ENCODE peak calls at places on chromosome 9, in nine cellular contexts. Z is heart right ventricle, Y is tibial artery, P is coronary artery, Q is stomach, F is IMR-90, C is Peyer's patch, R is upper lobe of right lung, T is body of pancreas. E is an unnamed sample.

GRCh38 chr9:29203216-29203930 is 1630.1 kb upstream of the C9orf72 start:
- DNase-seq in T (no peak), Z (no peak), Y (no peak), C (no peak), P (no peak), Q (no peak), R (no peak), F (no peak), E (no peak)

GRCh38 chr9:111300140-111300735 is 29.8 kb downstream of the OR2K2 start:
- DNase-seq in Q (no peak), P (no peak), F (no peak), C (no peak), R (no peak), Z (no peak), T (no peak), Y (no peak), E (no peak)

GRCh38 chr9:94916956-94917355 is 190.5 kb downstream of the AOPEP start:
- DNase-seq in T (no peak), P (peak; percentile 62), F (no peak), Q (no peak), Z (no peak), R (no peak), C (no peak), Y (no peak), E (no peak)

GRCh38 chr9:87255437-87256155 is 242.1 kb upstream of the DAPK1 start:
- DNase-seq in Y (no peak), C (no peak), R (no peak), Q (no peak), F (peak; percentile 10), Z (no peak), T (no peak), P (no peak), E (no peak)

GRCh38 chr9:6677803-6678202 is 32.3 kb upstream of the GLDC start:
- DNase-seq in R (no peak), Q (no peak), Z (no peak), Y (no peak), P (no peak), F (no peak), C (no peak), T (no peak), E (no peak)

GRCh38 chr9:130887494-130888144 is 9.0 kb downstream of the QRFP start:
- DNase-seq in Y (peak; percentile 66), Z (no peak), C (no peak), P (no peak), F (peak; percentile 38), Q (no peak), R (no peak), T (no peak), E (no peak)

GRCh38 chr9:5326893-5327548 is 12.7 kb downstream of the RLN1 start:
- DNase-seq in C (peak; percentile 33), Y (no peak), R (peak; percentile 79), F (peak; percentile 2), Q (peak; percentile 50), Z (no peak), T (peak; percentile 65), P (no peak), E (no peak)

GRCh38 chr9:5587024-5587423 is 41.9 kb upstream of the RIC1 start:
- DNase-seq in T (no peak), C (no peak), F (peak; percentile 95), Y (no peak), R (no peak), Z (no peak), Q (no peak), P (no peak), E (no peak)

GRCh38 chr9:136178061-136178772 is 26.7 kb downstream of the LHX3 start:
- DNase-seq in Q (no peak), Y (no peak), Z (no peak), P (no peak), T (no peak), R (peak; percentile 57), F (no peak), C (no peak), E (no peak)

GRCh38 chr9:107542401-107542800 is 52.8 kb upstream of the KLF4 start:
- DNase-seq in R (no peak), Y (no peak), F (no peak), P (no peak), Q (no peak), Z (no peak), T (no peak), C (no peak), E (no peak)

GRCh38 chr9:107541523-107541922 is 52.0 kb upstream of the KLF4 start:
- DNase-seq in P (no peak), T (no peak), Y (no peak), F (no peak), R (no peak), Q (no peak), Z (no peak), C (no peak), E (no peak)

GRCh38 chr9:107540167-107540566 is 50.6 kb upstream of the KLF4 start:
- DNase-seq in T (no peak), C (no peak), Q (no peak), Y (no peak), R (no peak), P (no peak), Z (no peak), F (no peak), E (no peak)

GRCh38 chr9:107545036-107545435 is 55.5 kb upstream of the KLF4 start:
- DNase-seq in F (no peak), R (no peak), P (no peak), Z (no peak), Y (no peak), Q (no peak), C (no peak), T (no peak), E (no peak)

GRCh38 chr9:107542814-107543213 is 53.2 kb upstream of the KLF4 start:
- DNase-seq in T (no peak), R (no peak), Y (no peak), C (no peak), F (no peak), Z (no peak), Q (no peak), P (no peak), E (no peak)
- H3K27ac ChIP-seq in T (no peak overlapping the region), R (no peak overlapping the region), Y (no peak overlapping the region), C (no peak overlapping the region), F (no peak overlapping the region), Z (no peak overlapping the region), Q (no peak overlapping the region), P (no peak overlapping the region), E (no peak overlapping the region)

GRCh38 chr9:124045830-124046177 is 34.2 kb downstream of the LHX2 start:
- DNase-seq in F (no peak), T (no peak), P (no peak), Y (no peak), Q (no peak), Z (no peak), R (no peak), C (no peak), E (no peak)
- H3K27ac ChIP-seq in F (no peak overlapping the region), T (no peak overlapping the region), P (peak overlapping the region; percentile 57), Y (peak overlapping the region; percentile 35), Q (no peak overlapping the region), Z (no peak overlapping the region), R (peak overlapping the region; percentile 3), C (no peak overlapping the region), E (no peak overlapping the region)

DNA sequence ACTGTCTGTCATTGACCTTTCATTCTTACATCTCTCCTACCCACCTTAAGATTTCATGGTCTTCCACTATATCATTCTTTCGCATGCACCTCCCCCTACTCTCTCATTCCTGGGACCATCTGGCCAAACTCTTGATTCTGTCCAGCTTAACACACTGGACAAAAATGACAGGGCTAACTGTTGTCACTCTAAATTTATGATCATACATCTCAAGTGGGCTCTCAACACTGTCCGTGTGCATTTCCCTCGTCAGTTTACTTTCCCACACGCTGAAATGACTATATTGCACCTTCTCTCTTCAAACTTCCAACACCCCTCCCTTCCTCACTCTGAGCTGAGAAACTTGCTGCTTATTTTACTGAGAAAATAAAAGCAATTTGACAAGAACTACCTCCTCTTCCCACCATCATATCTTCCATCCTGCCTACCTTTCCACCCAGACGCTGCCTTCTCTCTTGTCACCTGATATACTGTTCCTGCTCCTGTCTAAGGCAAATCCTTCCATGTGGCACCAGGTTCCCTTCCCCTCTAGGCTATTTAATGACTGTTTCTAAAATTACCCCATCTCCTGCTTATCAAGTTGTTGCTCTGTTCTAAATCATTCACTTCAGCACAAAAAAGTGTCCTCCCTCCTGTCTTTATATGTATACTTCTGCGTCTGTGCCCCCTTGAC is 8.1 kb upstream of the KLF9 start:
- DNase-seq in F (no peak), Y (peak; percentile 34), R (no peak), Q (no peak), C (no peak), Z (no peak), P (no peak), T (no peak), E (no peak)
- H3K27ac ChIP-seq in F (no peak overlapping the region), Y (peak overlapping the region; percentile 100), R (peak overlapping the region; percentile 100), Q (peak overlapping the region; percentile 100), C (peak overlapping the region; percentile 96), Z (peak overlapping the region; percentile 100), P (peak overlapping the region; percentile 100), T (peak overlapping the region; percentile 100), E (peak overlapping the region; percentile 100)

DNA sequence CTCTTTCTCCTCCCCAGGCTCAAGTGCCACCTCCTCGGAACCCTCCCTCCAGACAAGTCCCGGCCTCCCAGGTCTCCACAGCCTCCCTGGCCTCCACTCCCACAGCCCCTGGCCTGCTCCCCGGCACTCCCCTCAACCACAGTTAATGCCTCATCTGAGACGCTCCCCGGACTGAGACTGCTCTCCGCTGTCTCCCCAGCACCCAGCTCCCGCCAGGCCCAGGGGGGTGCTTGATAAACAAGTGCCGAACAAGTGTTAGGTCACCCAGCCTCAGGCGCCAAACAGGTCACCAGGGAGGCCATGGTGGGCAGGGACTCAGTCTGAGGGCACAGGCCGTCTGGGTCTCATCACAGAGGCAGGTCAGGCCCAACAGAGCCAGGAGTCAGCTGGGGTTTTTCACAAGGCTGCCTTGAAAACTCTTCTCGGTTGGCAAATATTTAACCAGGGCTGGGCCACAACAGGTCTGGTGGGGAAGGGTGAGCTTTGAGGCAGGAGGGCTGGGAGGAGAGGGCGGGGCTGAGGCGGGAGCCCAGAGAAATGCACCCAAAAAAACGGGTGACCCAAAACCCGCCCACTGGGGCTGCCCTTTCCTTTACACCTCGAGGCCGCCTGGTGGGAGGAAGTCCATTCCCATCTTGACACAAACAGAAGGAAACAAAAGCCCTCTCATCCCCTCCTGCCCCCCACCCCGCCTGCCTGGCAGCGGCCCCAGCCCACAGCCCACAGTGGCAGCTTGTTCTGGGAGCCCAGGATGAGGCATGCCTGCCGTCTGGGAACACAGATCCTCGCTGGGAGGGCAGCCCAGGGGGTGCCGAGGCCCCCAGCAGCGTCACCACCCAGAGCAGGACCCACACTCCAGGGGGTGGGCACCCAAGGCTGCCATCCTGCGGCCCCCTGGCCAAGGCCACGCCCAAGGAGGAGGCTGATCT is 66.6 kb upstream of the STXBP1 start:
- DNase-seq in C (no peak), F (peak; percentile 56), Y (no peak), R (peak; percentile 89), Z (peak; percentile 16), T (peak; percentile 99), P (no peak), Q (peak; percentile 82), E (peak; percentile 60)
- H3K27ac ChIP-seq in C (peak overlapping the region; percentile 72), F (peak overlapping the region; percentile 63), Y (peak overlapping the region; percentile 77), R (peak overlapping the region; percentile 80), Z (peak overlapping the region; percentile 55), T (peak overlapping the region; percentile 90), P (peak overlapping the region; percentile 81), Q (peak overlapping the region; percentile 86), E (peak overlapping the region; percentile 46)

E was measured in substantia nigra.